ENCODE peak calls at places on chromosome 17, in four cellular contexts. J, X, W and L are unnamed samples.

GRCh38 chr17:60169921-60170817 is 20.4 kb downstream of the CA4 start:
- DNase-seq in J (peak; percentile 40), X (peak; percentile 63), W (no peak), L (no peak)

GRCh38 chr17:77089118-77089477 is 51.7 kb upstream of the SEC14L1 start:
- DNase-seq in J (peak; percentile 60), X (no peak), W (no peak), L (no peak)

GRCh38 chr17:71063127-71063526 is 893.8 kb downstream of the KCNJ2 start:
- DNase-seq in J (peak; percentile 56), X (no peak), W (no peak), L (no peak)

GRCh38 chr17:30321314-30321713 is 12.5 kb downstream of the TMIGD1 start:
- DNase-seq in J (peak; percentile 54), X (no peak), W (no peak), L (no peak)

GRCh38 chr17:2871205-2871604 is 75.0 kb downstream of the RAP1GAP2 start:
- DNase-seq in J (no peak), X (no peak), W (no peak), L (no peak)

GRCh38 chr17:4448197-4448980 is 14.6 kb downstream of the SPNS3 start:
- DNase-seq in J (no peak), X (no peak), W (no peak), L (no peak)

GRCh38 chr17:16247589-16247984 is 30.6 kb downstream of the PIGL start:
- DNase-seq in J (no peak), X (no peak), W (no peak), L (no peak)

GRCh38 chr17:45143767-45144198 is 4.5 kb upstream of the HEXIM1 start:
- DNase-seq in J (no peak), X (peak; percentile 62), W (peak; percentile 47), L (no peak)

GRCh38 chr17:42484304-42484703 is 25.6 kb downstream of the ATP6V0A1 start:
- DNase-seq in J (no peak), X (no peak), W (no peak), L (no peak)

GRCh38 chr17:78144146-78144719 is 2.0 kb upstream of the C17orf99 start:
- DNase-seq in J (no peak), X (no peak), W (no peak), L (no peak)

GRCh38 chr17:9475259-9475658 is 100.4 kb downstream of the STX8 start:
- DNase-seq in J (no peak), X (peak; percentile 5), W (no peak), L (no peak)

GRCh38 chr17:30031214-30031869 is 85.3 kb upstream of the NSRP1 start:
- DNase-seq in J (no peak), X (no peak), W (no peak), L (no peak)

GRCh38 chr17:44961921-44962350 is 6.2 kb downstream of the C1QL1 start:
- DNase-seq in J (no peak), X (peak; percentile 57), W (no peak), L (no peak)